ENCODE peak calls at places on chromosomes 5 and 9, in six cellular contexts. One of them, this sample, is unnamed. For H3K4me1, the result is how much of the 10 kb centered on the place peaks cover.

GRCh38 chr9:35859310-35859994 is 10.7 kb downstream of the OR13J1 start:
- DNase-seq in right atrium auricular region: peak
- DNase-seq in PC-3: peak
- DNase-seq in CD8-positive, alpha-beta memory T cell: no peak
- DNase-seq in suprapubic skin: no peak
- DNase-seq in tibial nerve: no peak
- DNase-seq in this sample: no peak

GRCh38 chr9:137145731-137146526 is 7.0 kb downstream of the GRIN1 start:
- DNase-seq in right atrium auricular region: no peak
- DNase-seq in PC-3: no peak
- DNase-seq in CD8-positive, alpha-beta memory T cell: no peak
- DNase-seq in suprapubic skin: no peak
- DNase-seq in tibial nerve: no peak
- DNase-seq in this sample: no peak

GRCh38 chr9:136411358-136411757 is 900 bp downstream of the PMPCA start:
- DNase-seq in suprapubic skin: no peak
- DNase-seq in tibial nerve: no peak
- DNase-seq in CD8-positive, alpha-beta memory T cell: no peak
- DNase-seq in PC-3: no peak
- DNase-seq in right atrium auricular region: no peak
- DNase-seq in this sample: no peak

GRCh38 chr5:60945760-60946253 is 802 bp downstream of the NDUFAF2 start:
- DNase-seq in suprapubic skin: peak
- DNase-seq in right atrium auricular region: no peak
- DNase-seq in tibial nerve: peak
- DNase-seq in CD8-positive, alpha-beta memory T cell: no peak
- DNase-seq in PC-3: peak
- DNase-seq in this sample: no peak

GRCh38 chr5:473344-474192 is 30.6 kb downstream of the EXOC3 start:
- DNase-seq in CD8-positive, alpha-beta memory T cell: peak
- DNase-seq in right atrium auricular region: no peak
- DNase-seq in PC-3: peak
- DNase-seq in tibial nerve: peak
- DNase-seq in suprapubic skin: peak
- DNase-seq in this sample: peak

GRCh38 chr9:124149992-124150391 is 107.8 kb upstream of the NEK6 start:
- DNase-seq in CD8-positive, alpha-beta memory T cell: no peak
- DNase-seq in right atrium auricular region: no peak
- DNase-seq in PC-3: peak
- DNase-seq in suprapubic skin: no peak
- DNase-seq in tibial nerve: no peak
- DNase-seq in this sample: no peak

GRCh38 chr5:135139397-135140134 is 105.5 kb upstream of the PITX1 start:
- DNase-seq in suprapubic skin: no peak
- DNase-seq in CD8-positive, alpha-beta memory T cell: no peak
- DNase-seq in tibial nerve: no peak
- DNase-seq in PC-3: peak
- DNase-seq in right atrium auricular region: no peak
- DNase-seq in this sample: no peak

GRCh38 chr5:107294669-107295068 is 376.1 kb downstream of the EFNA5 start:
- DNase-seq in CD8-positive, alpha-beta memory T cell: no peak
- DNase-seq in PC-3: no peak
- DNase-seq in tibial nerve: no peak
- DNase-seq in right atrium auricular region: no peak
- DNase-seq in suprapubic skin: no peak
- DNase-seq in this sample: no peak

GRCh38 chr5:174493536-174493935 is 230.8 kb upstream of the MSX2 start:
- DNase-seq in suprapubic skin: no peak
- DNase-seq in tibial nerve: no peak
- DNase-seq in PC-3: no peak
- DNase-seq in CD8-positive, alpha-beta memory T cell: no peak
- DNase-seq in right atrium auricular region: no peak
- DNase-seq in this sample: no peak

GRCh38 chr5:27396998-27397397 is 358.6 kb upstream of the CDH9 start:
- DNase-seq in tibial nerve: no peak
- DNase-seq in PC-3: no peak
- DNase-seq in right atrium auricular region: no peak
- DNase-seq in suprapubic skin: no peak
- DNase-seq in CD8-positive, alpha-beta memory T cell: no peak
- DNase-seq in this sample: no peak

GRCh38 chr9:61671276-61671973 is 481.6 kb downstream of the SPATA31A7 start:
- DNase-seq in tibial nerve: no peak
- DNase-seq in PC-3: no peak
- DNase-seq in suprapubic skin: peak
- DNase-seq in right atrium auricular region: peak
- DNase-seq in CD8-positive, alpha-beta memory T cell: no peak
- DNase-seq in this sample: no peak

GRCh38 chr5:43099615-43100014 is 21.1 kb upstream of the ZNF131 start:
- DNase-seq in CD8-positive, alpha-beta memory T cell: no peak
- DNase-seq in right atrium auricular region: no peak
- DNase-seq in tibial nerve: no peak
- DNase-seq in suprapubic skin: no peak
- DNase-seq in PC-3: no peak
- DNase-seq in this sample: no peak

GRCh38 chr9:91555132-91555531 is 131.5 kb upstream of the NFIL3 start:
- DNase-seq in right atrium auricular region: no peak
- DNase-seq in PC-3: peak
- DNase-seq in tibial nerve: no peak
- DNase-seq in suprapubic skin: no peak
- DNase-seq in CD8-positive, alpha-beta memory T cell: no peak
- DNase-seq in this sample: no peak

GRCh38 chr9:91546574-91546973 is 122.9 kb upstream of the NFIL3 start:
- DNase-seq in right atrium auricular region: no peak
- DNase-seq in tibial nerve: no peak
- DNase-seq in CD8-positive, alpha-beta memory T cell: no peak
- DNase-seq in suprapubic skin: no peak
- DNase-seq in PC-3: peak
- DNase-seq in this sample: no peak

GRCh38 chr5:133406632-133407276 is 205.6 kb downstream of the FSTL4 start:
- DNase-seq in PC-3: no peak
- DNase-seq in suprapubic skin: no peak
- DNase-seq in CD8-positive, alpha-beta memory T cell: no peak
- DNase-seq in tibial nerve: no peak
- DNase-seq in right atrium auricular region: no peak
- DNase-seq in this sample: no peak

GRCh38 chr5:10301266-10301665 is 6.4 kb downstream of the CMBL start:
- DNase-seq in PC-3: no peak
- DNase-seq in tibial nerve: no peak
- DNase-seq in CD8-positive, alpha-beta memory T cell: no peak
- DNase-seq in suprapubic skin: no peak
- DNase-seq in right atrium auricular region: no peak
- DNase-seq in this sample: no peak

GRCh38 chr5:106397700-106398099 is 1273.0 kb downstream of the EFNA5 start:
- DNase-seq in right atrium auricular region: no peak
- DNase-seq in suprapubic skin: no peak
- DNase-seq in CD8-positive, alpha-beta memory T cell: no peak
- DNase-seq in tibial nerve: no peak
- DNase-seq in PC-3: peak
- DNase-seq in this sample: no peak

GRCh38 chr5:98096155-98096554 is 677.3 kb upstream of the RGMB start:
- DNase-seq in right atrium auricular region: no peak
- DNase-seq in CD8-positive, alpha-beta memory T cell: no peak
- DNase-seq in PC-3: peak
- DNase-seq in tibial nerve: no peak
- DNase-seq in suprapubic skin: no peak
- DNase-seq in this sample: no peak

GRCh38 chr9:105296889-105297288 is 52.4 kb downstream of the SLC44A1 start:
- DNase-seq in CD8-positive, alpha-beta memory T cell: no peak
- DNase-seq in right atrium auricular region: no peak
- DNase-seq in tibial nerve: no peak
- DNase-seq in PC-3: peak
- DNase-seq in suprapubic skin: no peak
- DNase-seq in this sample: no peak

GRCh38 chr9:9754186-9754585 is 858.6 kb downstream of the PTPRD start:
- DNase-seq in CD8-positive, alpha-beta memory T cell: no peak
- DNase-seq in tibial nerve: no peak
- DNase-seq in suprapubic skin: no peak
- DNase-seq in PC-3: peak
- DNase-seq in right atrium auricular region: no peak
- DNase-seq in this sample: no peak

GRCh38 chr5:95919658-95920057 is 42.0 kb downstream of the ELL2 start:
- DNase-seq in CD8-positive, alpha-beta memory T cell: no peak
- DNase-seq in PC-3: no peak
- DNase-seq in right atrium auricular region: no peak
- DNase-seq in suprapubic skin: no peak
- DNase-seq in tibial nerve: no peak
- DNase-seq in this sample: no peak

GRCh38 chr5:176536902-176537607 is at the start of gene RNF44:
- DNase-seq in PC-3: peak
- DNase-seq in CD8-positive, alpha-beta memory T cell: peak
- DNase-seq in tibial nerve: peak
- DNase-seq in suprapubic skin: peak
- DNase-seq in right atrium auricular region: peak
- DNase-seq in this sample: peak
- H3K4me1 ChIP-seq in PC-3: under half
- H3K4me1 ChIP-seq in CD8-positive, alpha-beta memory T cell: half or more
- H3K4me1 ChIP-seq in tibial nerve: under half
- H3K4me1 ChIP-seq in suprapubic skin: half or more
- H3K4me1 ChIP-seq in right atrium auricular region: half or more
- H3K4me1 ChIP-seq in this sample: half or more

GRCh38 chr9:132126837-132127236 is 35.0 kb upstream of the NTNG2 start:
- DNase-seq in right atrium auricular region: no peak
- DNase-seq in suprapubic skin: no peak
- DNase-seq in CD8-positive, alpha-beta memory T cell: no peak
- DNase-seq in PC-3: no peak
- DNase-seq in tibial nerve: no peak
- DNase-seq in this sample: no peak
- H3K27ac ChIP-seq in right atrium auricular region: no peak
- H3K27ac ChIP-seq in suprapubic skin: no peak
- H3K27ac ChIP-seq in CD8-positive, alpha-beta memory T cell: no peak
- H3K27ac ChIP-seq in PC-3: no peak
- H3K27ac ChIP-seq in tibial nerve: no peak
- H3K27ac ChIP-seq in this sample: no peak

DNA sequence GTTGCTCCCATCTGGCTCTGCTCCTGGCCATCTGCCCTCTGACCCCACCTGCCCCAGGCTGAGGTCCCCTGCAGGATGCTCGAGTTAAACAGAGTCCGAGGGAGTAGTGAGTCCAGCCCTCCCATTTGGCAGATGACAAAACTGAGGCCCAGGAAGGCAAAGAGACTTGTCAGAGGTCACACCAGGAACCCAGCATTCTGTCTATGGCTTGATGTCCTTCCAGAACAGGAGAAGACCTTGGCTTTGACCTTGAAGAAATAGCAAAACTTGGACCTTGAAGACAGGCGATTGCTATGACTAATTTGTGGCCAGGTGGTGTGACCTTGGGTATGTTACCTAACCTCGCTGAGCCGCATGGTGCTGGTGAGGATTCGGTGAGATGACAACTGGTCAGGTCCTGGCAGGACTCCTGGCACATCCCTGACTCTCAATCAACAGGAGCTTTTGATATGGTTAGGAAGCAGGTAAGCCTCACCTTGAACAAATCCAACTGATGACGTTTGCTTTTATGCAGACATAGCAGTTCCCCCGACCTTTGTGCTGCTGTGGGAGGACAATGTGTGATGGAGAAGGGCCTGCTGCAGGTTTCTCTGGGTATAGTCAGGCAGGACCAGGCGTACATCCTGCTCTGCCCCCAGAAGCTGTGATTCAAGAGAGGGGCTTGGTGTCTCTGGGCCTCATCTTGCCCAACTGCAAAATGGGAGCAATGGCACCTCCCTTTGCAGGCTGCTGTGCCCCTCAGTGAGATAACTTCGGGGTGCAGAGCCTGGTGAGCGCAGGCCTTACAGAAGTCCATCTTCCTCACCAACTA is 198.7 kb downstream of the C9orf50 start:
- DNase-seq in tibial nerve: no peak
- DNase-seq in PC-3: no peak
- DNase-seq in right atrium auricular region: no peak
- DNase-seq in suprapubic skin: no peak
- DNase-seq in CD8-positive, alpha-beta memory T cell: no peak
- DNase-seq in this sample: no peak
- H3K4me1 ChIP-seq in tibial nerve: under half
- H3K4me1 ChIP-seq in PC-3: under half
- H3K4me1 ChIP-seq in right atrium auricular region: under half
- H3K4me1 ChIP-seq in suprapubic skin: under half
- H3K4me1 ChIP-seq in CD8-positive, alpha-beta memory T cell: under half
- H3K4me1 ChIP-seq in this sample: under half

GRCh38 chr9:72984150-72984947 is 31.5 kb upstream of the ALDH1A1 start:
- DNase-seq in PC-3: no peak
- DNase-seq in suprapubic skin: no peak
- DNase-seq in tibial nerve: no peak
- DNase-seq in CD8-positive, alpha-beta memory T cell: no peak
- DNase-seq in right atrium auricular region: no peak
- DNase-seq in this sample: no peak

GRCh38 chr9:72983056-72983455 is 30.2 kb upstream of the ALDH1A1 start:
- DNase-seq in tibial nerve: no peak
- DNase-seq in PC-3: no peak
- DNase-seq in CD8-positive, alpha-beta memory T cell: no peak
- DNase-seq in right atrium auricular region: no peak
- DNase-seq in suprapubic skin: no peak
- DNase-seq in this sample: no peak

GRCh38 chr9:72982161-72982799 is 29.4 kb upstream of the ALDH1A1 start:
- DNase-seq in suprapubic skin: no peak
- DNase-seq in PC-3: no peak
- DNase-seq in tibial nerve: no peak
- DNase-seq in right atrium auricular region: no peak
- DNase-seq in CD8-positive, alpha-beta memory T cell: no peak
- DNase-seq in this sample: no peak

GRCh38 chr9:72984990-72985389 is 32.1 kb upstream of the ALDH1A1 start:
- DNase-seq in tibial nerve: no peak
- DNase-seq in right atrium auricular region: no peak
- DNase-seq in CD8-positive, alpha-beta memory T cell: no peak
- DNase-seq in PC-3: no peak
- DNase-seq in suprapubic skin: no peak
- DNase-seq in this sample: no peak

DNA sequence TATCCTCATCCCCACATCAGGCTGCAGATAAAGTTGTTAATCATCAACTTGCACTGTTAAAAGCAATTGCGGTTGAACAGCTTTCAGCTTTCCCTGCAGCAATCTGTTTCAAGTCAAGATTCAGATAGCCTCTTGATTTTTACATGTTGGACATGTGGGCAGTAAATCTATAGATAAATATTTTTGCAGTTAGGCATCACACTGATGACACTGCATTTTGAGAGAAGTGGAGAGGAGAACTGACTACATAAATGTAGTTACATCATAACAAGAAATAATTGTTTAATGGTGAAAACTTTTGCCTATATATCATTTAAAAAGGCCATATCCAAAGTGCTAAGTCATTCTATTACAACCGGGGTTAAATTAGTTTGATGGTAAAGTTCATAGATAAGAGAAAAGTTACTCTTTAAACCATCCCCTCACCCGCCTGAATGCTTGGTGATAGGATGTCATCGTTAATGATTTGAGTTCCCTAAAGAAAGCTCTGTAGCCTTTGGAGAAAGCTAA is 30.7 kb upstream of the ALDH1A1 start:
- DNase-seq in suprapubic skin: no peak
- DNase-seq in right atrium auricular region: no peak
- DNase-seq in tibial nerve: no peak
- DNase-seq in CD8-positive, alpha-beta memory T cell: no peak
- DNase-seq in PC-3: no peak
- DNase-seq in this sample: no peak
- H3K27ac ChIP-seq in suprapubic skin: no peak
- H3K27ac ChIP-seq in right atrium auricular region: no peak
- H3K27ac ChIP-seq in tibial nerve: no peak
- H3K27ac ChIP-seq in CD8-positive, alpha-beta memory T cell: no peak
- H3K27ac ChIP-seq in PC-3: no peak
- H3K27ac ChIP-seq in this sample: no peak

This sample was measured in left ventricle myocardium inferior.